ENCODE peak calls at places on chromosomes 13 and 19, in seven cellular contexts. E, Q, L, M, V, H and N are unnamed samples.

GRCh38 chr19:33953023-33953422 is 156.4 kb downstream of the KCTD15 start:
- DNase-seq in L (no peak), E (no peak), V (no peak), M (no peak), H (no peak), Q (no peak), N (no peak)

GRCh38 chr19:30799854-30800755 is 427.9 kb downstream of the ZNF536 start:
- DNase-seq in V (peak; percentile 16), H (no peak), L (no peak), Q (no peak), E (no peak), M (peak; percentile 73), N (no peak)

GRCh38 chr19:15836345-15836594 is 20.8 kb upstream of the OR10H1 start:
- DNase-seq in V (no peak), Q (no peak), E (no peak), L (no peak), M (no peak), H (no peak), N (peak; percentile 2)

GRCh38 chr19:2036424-2036823 is 14.6 kb downstream of the MKNK2 start:
- DNase-seq in Q (no peak), M (no peak), V (no peak), L (no peak), E (no peak), H (no peak), N (no peak)

GRCh38 chr13:60347174-60347573 is 49.8 kb upstream of the TDRD3 start:
- DNase-seq in V (no peak), L (no peak), M (no peak), Q (no peak), E (no peak), H (no peak), N (no peak)

GRCh38 chr13:47112900-47113299 is 216.0 kb upstream of the HTR2A start:
- DNase-seq in E (no peak), M (no peak), V (no peak), H (no peak), Q (no peak), L (no peak), N (no peak)

GRCh38 chr13:113744197-113745000 is 14.6 kb upstream of the TMEM255B start:
- DNase-seq in M (no peak), H (no peak), Q (peak; percentile 86), E (no peak), L (peak; percentile 99), V (no peak), N (peak; percentile 34)

GRCh38 chr19:18029617-18030338 is 21.8 kb downstream of the ARRDC2 start:
- DNase-seq in H (no peak), M (no peak), Q (no peak), L (peak; percentile 88), E (peak; percentile 97), V (no peak), N (peak; percentile 81)

GRCh38 chr19:9370747-9371619 is 8.2 kb downstream of the ZNF177 start:
- DNase-seq in V (no peak), L (no peak), Q (no peak), M (no peak), E (no peak), H (no peak), N (no peak)

GRCh38 chr19:13420780-13421179 is 85.5 kb downstream of the CACNA1A start:
- DNase-seq in E (no peak), H (no peak), L (no peak), M (no peak), Q (no peak), V (no peak), N (no peak)

GRCh38 chr13:49926019-49926418 is 10.1 kb downstream of the SPRYD7 start:
- DNase-seq in L (no peak), V (no peak), M (no peak), H (no peak), Q (no peak), E (no peak), N (no peak)

GRCh38 chr19:51713319-51714285 is 10.2 kb downstream of the HAS1 start:
- DNase-seq in V (no peak), Q (no peak), M (no peak), E (no peak), H (no peak), L (no peak), N (no peak)

GRCh38 chr13:33017410-33017929 is 1.2 kb downstream of the KL start:
- DNase-seq in M (peak; percentile 62), H (no peak), V (peak; percentile 27), E (no peak), L (no peak), Q (no peak), N (no peak)

GRCh38 chr13:20492641-20493040 is 33.0 kb downstream of the CRYL1 start:
- DNase-seq in L (peak; percentile 35), V (peak; percentile 26), H (peak; percentile 32), M (peak; percentile 40), Q (no peak), E (no peak), N (peak; percentile 13)

GRCh38 chr13:92436927-92437326 is 789.7 kb upstream of the GPC6 start:
- DNase-seq in E (no peak), V (no peak), M (no peak), H (no peak), L (no peak), Q (no peak), N (no peak)

GRCh38 chr13:59364508-59365187 is 799.1 kb downstream of the DIAPH3 start:
- DNase-seq in Q (no peak), H (no peak), L (no peak), V (no peak), M (no peak), E (no peak), N (no peak)

GRCh38 chr13:74206061-74206561 is 71.9 kb upstream of the KLF12 start:
- DNase-seq in L (no peak), Q (no peak), V (no peak), E (no peak), H (no peak), M (no peak), N (no peak)

GRCh38 chr13:49022472-49023144 is 46.9 kb downstream of the FNDC3A start:
- DNase-seq in M (no peak), E (no peak), H (no peak), Q (no peak), V (no peak), L (no peak), N (no peak)

GRCh38 chr13:64087624-64088023 is 2672.0 kb upstream of the PCDH20 start:
- DNase-seq in M (no peak), H (no peak), E (no peak), V (no peak), Q (no peak), L (no peak), N (no peak)

GRCh38 chr13:66958611-66959010 is 271.5 kb downstream of the PCDH9 start:
- DNase-seq in V (no peak), H (no peak), E (no peak), Q (no peak), L (no peak), M (no peak), N (no peak)

GRCh38 chr19:9109959-9110358 is 2.7 kb upstream of the OR7G2 start:
- DNase-seq in L (no peak), V (no peak), H (no peak), M (no peak), Q (no peak), E (no peak), N (no peak)

GRCh38 chr19:57317503-57317902 is 2.8 kb upstream of the ZNF543 start:
- DNase-seq in H (no peak), M (peak; percentile 22), L (no peak), E (no peak), V (no peak), Q (no peak), N (no peak)

GRCh38 chr19:15869109-15869555 is 28.7 kb downstream of the CYP4F2 start:
- DNase-seq in V (no peak), L (peak; percentile 5), M (no peak), H (no peak), Q (no peak), E (peak; percentile 92), N (no peak)

GRCh38 chr19:6947745-6948144 is 60.4 kb downstream of the ADGRE1 start:
- DNase-seq in E (no peak), V (peak; percentile 49), Q (no peak), M (no peak), H (peak; percentile 21), L (no peak), N (no peak)

GRCh38 chr13:101416181-101417042 is at the start of gene NALCN:
- DNase-seq in L (peak; percentile 17), V (no peak), Q (peak; percentile 15), M (peak; percentile 37), E (no peak), H (no peak), N (peak; percentile 95)

GRCh38 chr19:14563989-14564650 is 7.7 kb downstream of the NDUFB7 start:
- DNase-seq in E (no peak), Q (no peak), M (no peak), H (no peak), L (no peak), V (peak; percentile 54), N (no peak)

GRCh38 chr13:34035676-34036325 is 217.9 kb downstream of the RFC3 start:
- DNase-seq in H (no peak), V (no peak), Q (no peak), M (no peak), E (no peak), L (no peak), N (no peak)

GRCh38 chr13:114279770-114280169 is 1.6 kb upstream of the UPF3A start:
- DNase-seq in V (no peak), Q (no peak), H (no peak), E (no peak), M (no peak), L (no peak), N (no peak)

GRCh38 chr13:45278096-45278645 is 62.8 kb downstream of the TPT1 start:
- DNase-seq in Q (no peak), H (no peak), M (no peak), V (no peak), L (no peak), E (no peak), N (no peak)

GRCh38 chr13:58119351-58119750 is 487.8 kb downstream of the PCDH17 start:
- DNase-seq in L (no peak), H (no peak), V (no peak), Q (no peak), E (no peak), M (no peak), N (no peak)

GRCh38 chr13:38462605-38463004 is 113.0 kb downstream of the UFM1 start:
- DNase-seq in Q (no peak), V (no peak), E (no peak), H (no peak), M (no peak), L (no peak), N (no peak)

GRCh38 chr19:33638167-33639033 is 16.6 kb downstream of the CHST8 start:
- DNase-seq in Q (no peak), H (no peak), L (peak; percentile 54), V (no peak), M (no peak), E (no peak), N (no peak)

GRCh38 chr13:36131931-36132297 is 732 bp upstream of the DCLK1 start:
- DNase-seq in M (no peak), V (no peak), H (peak; percentile 74), Q (no peak), L (no peak), E (no peak), N (no peak)

GRCh38 chr13:85417807-85418206 is 381.4 kb downstream of the SLITRK6 start:
- DNase-seq in M (no peak), H (no peak), V (no peak), Q (no peak), L (no peak), E (no peak), N (no peak)

GRCh38 chr13:23796546-23796945 is 92.7 kb downstream of the MIPEP start:
- DNase-seq in Q (no peak), V (no peak), E (no peak), H (peak; percentile 14), M (no peak), L (no peak), N (peak; percentile 15)

GRCh38 chr13:62040806-62041205 is 625.2 kb upstream of the PCDH20 start:
- DNase-seq in V (no peak), H (no peak), M (no peak), L (no peak), Q (no peak), E (no peak), N (peak; percentile 43)

GRCh38 chr13:38530492-38530891 is 156.4 kb upstream of the FREM2 start:
- DNase-seq in M (no peak), V (no peak), E (no peak), H (peak; percentile 21), L (peak; percentile 33), Q (no peak), N (peak; percentile 28)

GRCh38 chr19:5031231-5032100 is 62.6 kb downstream of the KDM4B start:
- DNase-seq in H (peak; percentile 49), M (peak; percentile 97), V (peak; percentile 72), E (peak; percentile 45), Q (peak; percentile 38), L (peak; percentile 59), N (peak; percentile 70)